ENCODE peak calls at places on chromosomes 2 and 18, in five cellular contexts. G is ovary, I is esophagus muscularis mucosa, E is suprapubic skin, Z is GM12878. T is an unnamed sample.
A peak's percentile ranks its signal among the peaks of the same experiment; 100 is the strongest.

GRCh38 chr2:74481961-74482800 is 617 bp downstream of the CCDC142 start:
- DNase-seq in I (no peak), G (peak; percentile 48), Z (no peak), E (no peak), T (no peak)

GRCh38 chr2:193973781-193974180 is 1683.2 kb upstream of the SLC39A10 start:
- DNase-seq in E (no peak), I (no peak), G (no peak), Z (no peak), T (no peak)

GRCh38 chr2:50850290-50850969 is 181.5 kb downstream of the NRXN1 start:
- DNase-seq in G (no peak), I (no peak), Z (no peak), E (no peak), T (no peak)

GRCh38 chr18:67805261-67805660 is 288.7 kb upstream of the DSEL start:
- DNase-seq in E (no peak), G (no peak), I (no peak), Z (no peak), T (no peak)

GRCh38 chr2:39516347-39517101 is 79.4 kb upstream of the MAP4K3 start:
- DNase-seq in Z (no peak), E (no peak), G (no peak), I (no peak), T (peak; percentile 92)

GRCh38 chr2:221943078-221943810 is 355.6 kb downstream of the PAX3 start:
- DNase-seq in Z (no peak), I (no peak), G (peak; percentile 23), E (peak; percentile 65), T (peak; percentile 94)

GRCh38 chr18:41828137-41828536 is 126.9 kb upstream of the PIK3C3 start:
- DNase-seq in Z (no peak), E (no peak), I (no peak), G (no peak), T (no peak)

GRCh38 chr2:173943139-173943538 is 22.0 kb downstream of the SP3 start:
- DNase-seq in G (no peak), I (no peak), Z (no peak), E (no peak), T (no peak)

GRCh38 chr2:241844066-241844728 is 14.5 kb downstream of the PDCD1 start:
- DNase-seq in E (peak; percentile 86), Z (no peak), G (peak; percentile 79), I (no peak), T (peak; percentile 89)

GRCh38 chr2:178485356-178485755 is 5.1 kb downstream of the PLEKHA3 start:
- DNase-seq in G (no peak), E (no peak), I (no peak), Z (no peak), T (no peak)

GRCh38 chr2:97935719-97936161 is 60.0 kb downstream of the TMEM131 start:
- DNase-seq in E (no peak), G (no peak), Z (no peak), I (no peak), T (no peak)

GRCh38 chr2:68993660-68994059 is 19.2 kb downstream of the GKN1 start:
- DNase-seq in G (no peak), I (no peak), Z (no peak), E (no peak), T (no peak)

GRCh38 chr18:76557026-76557575 is 62.1 kb upstream of the ZNF516 start:
- DNase-seq in E (no peak), Z (no peak), G (no peak), I (no peak), T (no peak)

GRCh38 chr2:202018950-202019349 is 14.7 kb upstream of the FZD7 start:
- DNase-seq in Z (no peak), G (no peak), I (no peak), E (no peak), T (peak; percentile 70)

GRCh38 chr2:101921319-101921960 is 70.3 kb upstream of the IL1R2 start:
- DNase-seq in E (no peak), I (no peak), Z (no peak), G (no peak), T (no peak)

GRCh38 chr2:136932700-136933099 is 167.4 kb downstream of the THSD7B start:
- DNase-seq in G (no peak), I (no peak), Z (no peak), E (no peak), T (no peak)

GRCh38 chr2:173647681-173648350 is 293.1 kb downstream of the CDCA7 start:
- DNase-seq in I (no peak), Z (no peak), E (no peak), G (no peak), T (no peak)

GRCh38 chr18:61637905-61638304 is 254.9 kb downstream of the RNF152 start:
- DNase-seq in G (no peak), I (no peak), E (no peak), Z (no peak), T (no peak)

GRCh38 chr2:168687314-168687713 is 115.1 kb upstream of the NOSTRIN start:
- DNase-seq in G (no peak), E (no peak), I (no peak), Z (no peak), T (no peak)

GRCh38 chr2:11169333-11169732 is 14.1 kb downstream of the SLC66A3 start:
- DNase-seq in G (peak; percentile 42), E (no peak), I (no peak), Z (no peak), T (no peak)

GRCh38 chr2:66813976-66814375 is 379.1 kb downstream of the MEIS1 start:
- DNase-seq in I (no peak), E (no peak), G (no peak), Z (no peak), T (no peak)

DNA sequence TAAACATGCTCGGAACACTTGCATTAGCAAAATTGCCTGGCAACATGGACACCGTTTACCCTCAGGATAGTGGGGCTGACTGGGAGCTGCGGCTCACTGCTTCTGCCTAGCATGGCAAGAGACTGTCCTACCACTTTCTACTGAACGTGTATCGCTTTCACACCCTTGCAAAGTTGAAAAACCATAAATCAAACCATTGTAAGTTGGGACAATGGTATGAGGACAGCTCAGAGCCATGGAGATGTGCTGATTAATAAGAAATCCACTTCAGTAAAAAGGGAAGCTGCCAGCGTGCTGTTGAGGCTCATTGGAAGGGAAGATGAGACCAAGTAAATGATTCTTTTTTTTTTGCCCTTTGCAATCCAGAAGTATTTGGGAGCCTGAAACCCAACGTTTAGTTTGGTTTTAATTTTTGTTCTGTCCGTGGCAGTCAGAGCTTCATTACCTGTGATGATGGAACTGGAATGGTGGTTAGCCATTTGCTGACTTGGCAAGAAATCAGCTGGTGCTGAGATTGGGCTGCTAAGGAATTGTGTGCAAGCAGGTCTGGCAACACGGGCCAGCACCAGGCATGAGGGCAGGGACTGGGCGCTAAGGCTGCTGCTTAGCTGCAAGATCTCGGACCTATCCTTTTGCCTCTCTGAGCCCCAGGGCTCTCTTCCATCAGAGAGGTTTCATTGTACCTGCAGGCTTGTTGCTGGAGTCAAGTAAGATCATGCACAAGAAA is 75.5 kb upstream of the HS6ST1 start:
- DNase-seq in E (peak; percentile 26), Z (no peak), I (no peak), G (no peak), T (no peak)
- TF ChIP-seq POLR2A in E (no peak), Z (no peak), I (no peak), G (no peak), T (no peak)

DNA sequence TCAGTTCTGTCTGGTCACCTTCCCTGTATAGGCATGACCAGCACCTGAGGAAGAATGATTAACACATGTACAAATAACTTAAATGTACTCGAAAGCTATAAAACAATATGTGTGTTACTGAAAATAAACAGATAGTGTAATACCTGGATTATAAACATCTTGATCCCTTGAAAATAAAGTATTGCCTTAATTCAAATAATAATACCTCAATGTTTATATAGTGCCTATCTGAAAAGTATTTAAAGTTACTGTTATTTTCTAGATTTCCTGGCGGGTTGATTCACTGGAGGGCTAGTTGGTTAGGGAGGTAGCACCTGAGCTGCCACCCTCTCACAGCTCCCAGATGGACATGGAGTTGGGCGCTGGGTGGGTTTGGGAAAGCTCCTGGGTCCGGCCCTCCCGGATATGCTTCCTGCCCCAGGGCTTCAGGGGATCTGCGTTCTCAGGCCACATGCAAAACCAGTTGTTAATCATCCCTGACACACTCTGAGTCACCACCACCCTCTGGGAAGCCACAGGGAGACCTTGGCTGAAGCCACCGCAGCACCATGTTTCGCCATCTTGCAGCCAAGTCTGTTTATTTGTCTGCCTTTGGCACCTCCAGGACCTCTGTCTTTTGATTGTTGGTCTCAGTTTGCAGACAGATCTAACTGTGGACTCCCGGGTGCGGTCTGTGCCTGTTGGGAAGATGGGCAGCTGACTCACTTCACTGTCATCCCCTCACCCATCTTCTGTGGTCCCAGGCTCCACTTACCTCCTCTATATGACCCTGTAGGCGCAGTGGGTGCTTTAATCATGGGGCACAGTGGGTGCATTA is 35.3 kb downstream of the RAB31 start:
- DNase-seq in I (peak; percentile 77), Z (no peak), E (peak; percentile 58), G (no peak), T (no peak)
- H3K27ac ChIP-seq in I (peak overlapping the region; percentile 24), Z (no peak overlapping the region), E (no peak overlapping the region), G (no peak overlapping the region), T (no peak overlapping the region)

GRCh38 chr18:48781041-48781989 is 169.4 kb downstream of the SMAD7 start:
- DNase-seq in Z (no peak), I (peak; percentile 93), E (peak; percentile 84), G (peak; percentile 86), T (peak; percentile 88)
- TF ChIP-seq EP300 in Z (no peak), I (no peak), E (no peak), G (no peak), T (no peak)

GRCh38 chr2:26692814-26693286 is 328 bp downstream of the KCNK3 start:
- DNase-seq in I (no peak), G (no peak), E (no peak), Z (no peak), T (no peak)
- TF ChIP-seq POLR2A in I (no peak), G (no peak), E (no peak), Z (no peak), T (no peak)